ENCODE peak calls at places on chromosome 18, in seven cellular contexts. N is thyroid gland, U is ovary, V is IMR-90, Y is K562, G is HCT116, O is heart left ventricle. P is an unnamed sample.

GRCh38 chr18:55522011-55522410 is 66.0 kb downstream of the TCF4 start:
- DNase-seq in N (no peak), Y (peak; percentile 71), O (no peak), G (no peak), U (no peak), V (no peak), P (no peak)

GRCh38 chr18:63949068-63949737 is at the start of gene HMSD:
- DNase-seq in V (no peak), U (peak; percentile 24), N (peak; percentile 54), G (peak; percentile 43), O (peak; percentile 43), Y (peak; percentile 25), P (no peak)

GRCh38 chr18:55343396-55344073 is 244.5 kb downstream of the TCF4 start:
- DNase-seq in V (peak; percentile 64), O (no peak), Y (peak; percentile 19), N (no peak), G (no peak), U (no peak), P (no peak)

GRCh38 chr18:6575908-6576307 is 153.6 kb upstream of the ARHGAP28 start:
- DNase-seq in Y (no peak), V (no peak), G (no peak), O (no peak), U (no peak), N (no peak), P (no peak)

GRCh38 chr18:43482600-43482999 is 205.3 kb upstream of the SYT4 start:
- DNase-seq in U (no peak), N (no peak), O (no peak), V (no peak), G (no peak), Y (no peak), P (no peak)

GRCh38 chr18:61817086-61817485 is 75.7 kb downstream of the RNF152 start:
- DNase-seq in U (no peak), N (no peak), V (peak; percentile 45), G (no peak), Y (no peak), O (no peak), P (no peak)

GRCh38 chr18:62555135-62555534 is 32.3 kb downstream of the ZCCHC2 start:
- DNase-seq in O (no peak), U (no peak), Y (peak; percentile 36), V (peak; percentile 77), N (no peak), G (no peak), P (no peak)

GRCh38 chr18:24354278-24354677 is 43.3 kb downstream of the OSBPL1A start:
- DNase-seq in V (no peak), N (no peak), Y (no peak), O (no peak), G (no peak), U (no peak), P (no peak)

GRCh38 chr18:25704096-25704870 is 352.3 kb upstream of the ZNF521 start:
- DNase-seq in O (no peak), V (no peak), U (no peak), Y (no peak), G (no peak), N (peak; percentile 58), P (no peak)

GRCh38 chr18:23712445-23712844 is 23.2 kb downstream of the LAMA3 start:
- DNase-seq in N (no peak), V (no peak), U (no peak), Y (no peak), O (no peak), G (no peak), P (no peak)

GRCh38 chr18:24465491-24465890 is 5.1 kb downstream of the HRH4 start:
- DNase-seq in O (no peak), Y (no peak), V (no peak), N (no peak), G (no peak), U (no peak), P (no peak)

GRCh38 chr18:76821356-76821874 is 942 bp upstream of the ZNF236 start:
- DNase-seq in G (no peak), O (no peak), V (no peak), U (no peak), Y (no peak), N (no peak), P (no peak)

GRCh38 chr18:76823574-76823973 is 1.2 kb downstream of the ZNF236 start:
- DNase-seq in V (peak; percentile 15), N (peak; percentile 22), Y (peak; percentile 67), U (peak; percentile 55), G (no peak), O (no peak), P (peak; percentile 10)

GRCh38 chr18:76823166-76823539 is 796 bp downstream of the ZNF236 start:
- DNase-seq in U (no peak), N (no peak), V (no peak), Y (no peak), O (peak; percentile 37), G (no peak), P (no peak)

GRCh38 chr18:76822510-76823165 is at the start of gene ZNF236:
- DNase-seq in N (peak; percentile 79), O (peak; percentile 86), U (peak; percentile 84), Y (peak; percentile 74), V (peak; percentile 77), G (no peak), P (peak; percentile 79)

DNA sequence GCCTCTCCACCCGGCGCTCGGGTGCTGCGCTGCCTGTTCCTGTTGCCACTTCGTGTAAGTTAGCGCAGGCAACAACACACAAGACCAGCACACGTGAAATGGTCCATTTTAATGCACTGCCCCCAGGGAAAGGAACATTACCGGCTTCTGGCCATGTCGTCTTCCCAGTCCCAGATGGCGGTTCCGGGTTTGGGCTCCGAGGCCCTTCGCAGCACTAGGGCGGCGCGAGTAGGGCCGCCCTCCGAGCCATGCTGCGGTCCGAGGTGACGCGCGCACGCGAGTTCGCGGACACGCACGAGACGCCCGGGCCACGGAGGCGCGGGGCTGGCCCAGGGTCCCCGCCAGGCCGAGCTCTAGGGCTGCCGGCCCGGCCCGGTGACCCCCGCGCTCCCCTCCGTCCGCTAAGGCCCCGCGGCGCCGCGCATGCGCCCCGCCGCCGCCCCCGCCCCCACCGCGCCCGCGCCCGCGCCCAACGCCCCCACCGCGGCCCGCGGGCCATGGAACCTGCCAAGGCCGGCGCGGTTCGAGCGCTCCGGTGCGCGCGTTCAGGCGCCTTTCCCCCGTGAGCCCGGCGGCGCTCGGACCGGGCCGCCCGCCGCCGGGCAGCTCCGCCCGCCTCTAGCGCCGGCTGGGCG is 365 bp upstream of the ZNF236 start:
- DNase-seq in U (peak; percentile 78), N (peak; percentile 59), O (peak; percentile 68), Y (peak; percentile 48), V (peak; percentile 35), G (no peak), P (peak; percentile 55)
- TF ChIP-seq POLR2A in U (peak; percentile 55), N (peak; percentile 53), O (peak; percentile 62), Y (no peak), V (no peak), G (peak; percentile 37), P (no peak)

GRCh38 chr18:76493213-76494107 is 1.6 kb downstream of the ZNF516 start:
- DNase-seq in G (no peak), Y (peak; percentile 8), U (peak; percentile 54), V (peak; percentile 72), N (peak; percentile 17), O (no peak), P (no peak)

GRCh38 chr18:76494181-76494540 is 881 bp downstream of the ZNF516 start:
- DNase-seq in V (peak; percentile 43), U (no peak), O (no peak), Y (no peak), N (peak; percentile 45), G (no peak), P (peak; percentile 64)

GRCh38 chr18:76491801-76492668 is 3.0 kb downstream of the ZNF516 start:
- DNase-seq in O (no peak), N (peak; percentile 50), V (peak; percentile 27), Y (no peak), U (peak; percentile 70), G (no peak), P (peak; percentile 64)

GRCh38 chr18:76491436-76491800 is 3.6 kb downstream of the ZNF516 start:
- DNase-seq in V (peak; percentile 68), U (peak; percentile 87), Y (no peak), N (peak; percentile 82), O (peak; percentile 87), G (no peak), P (peak; percentile 81)

DNA sequence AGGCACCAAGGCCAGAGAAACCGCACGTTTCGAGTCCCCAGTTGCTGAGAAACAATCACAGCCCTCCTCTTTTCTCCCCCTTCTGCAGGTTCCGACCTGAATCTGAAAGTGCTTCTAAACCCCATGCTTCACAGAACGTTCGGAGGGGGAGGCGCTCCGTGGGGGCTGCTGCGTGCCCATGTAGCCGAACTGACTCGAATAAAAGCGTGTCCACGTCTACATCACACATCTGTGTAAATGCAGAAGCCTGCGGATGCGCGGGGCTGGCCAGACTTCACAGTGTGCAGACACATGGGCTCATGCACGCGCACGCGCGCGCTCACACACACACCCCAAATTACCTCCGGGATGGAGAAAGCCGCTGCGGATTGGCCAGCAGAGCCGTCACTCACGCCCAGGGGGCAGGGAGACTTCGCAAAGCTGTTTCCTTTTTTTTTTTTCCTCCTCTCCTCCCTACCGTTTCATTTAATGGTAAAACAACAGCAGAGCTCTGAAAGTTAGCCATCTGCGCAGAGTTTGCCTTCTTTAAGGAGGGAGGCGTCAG is 2.3 kb downstream of the ZNF516 start:
- DNase-seq in G (peak; percentile 97), Y (peak; percentile 82), O (peak; percentile 100), N (peak; percentile 100), U (peak; percentile 100), V (peak; percentile 99), P (peak; percentile 100)
- H3K27ac ChIP-seq in G (peak overlapping the region; percentile 47), Y (no peak overlapping the region), O (peak overlapping the region; percentile 90), N (peak overlapping the region; percentile 92), U (peak overlapping the region; percentile 89), V (peak overlapping the region; percentile 78), P (peak overlapping the region; percentile 89)

GRCh38 chr18:48811401-48811800 is 139.4 kb downstream of the SMAD7 start:
- DNase-seq in N (no peak), V (no peak), U (no peak), Y (no peak), G (no peak), O (no peak), P (no peak)
- H3K4me1 ChIP-seq in N (peaks cover 22% of the 10 kb centered on the region), V (peaks cover 10% of the 10 kb centered on the region), U (peaks cover 5% of the 10 kb centered on the region), Y (peaks cover 12% of the 10 kb centered on the region), G (peaks cover 23% of the 10 kb centered on the region), O (peaks cover 32% of the 10 kb centered on the region), P (no peaks in the 10 kb centered on the region)

GRCh38 chr18:76610933-76611749 is 116.1 kb upstream of the ZNF516 start:
- DNase-seq in Y (no peak), N (peak; percentile 49), O (no peak), G (no peak), U (peak; percentile 47), V (peak; percentile 61), P (peak; percentile 42)

GRCh38 chr18:76605341-76605929 is 110.4 kb upstream of the ZNF516 start:
- DNase-seq in U (no peak), V (no peak), N (no peak), Y (no peak), O (no peak), G (no peak), P (no peak)

GRCh38 chr18:76613721-76614120 is 118.7 kb upstream of the ZNF516 start:
- DNase-seq in Y (no peak), O (no peak), U (no peak), G (no peak), V (no peak), N (no peak), P (no peak)

GRCh38 chr18:76613058-76613457 is 118.0 kb upstream of the ZNF516 start:
- DNase-seq in U (no peak), G (no peak), V (no peak), O (no peak), N (no peak), Y (no peak), P (no peak)

DNA sequence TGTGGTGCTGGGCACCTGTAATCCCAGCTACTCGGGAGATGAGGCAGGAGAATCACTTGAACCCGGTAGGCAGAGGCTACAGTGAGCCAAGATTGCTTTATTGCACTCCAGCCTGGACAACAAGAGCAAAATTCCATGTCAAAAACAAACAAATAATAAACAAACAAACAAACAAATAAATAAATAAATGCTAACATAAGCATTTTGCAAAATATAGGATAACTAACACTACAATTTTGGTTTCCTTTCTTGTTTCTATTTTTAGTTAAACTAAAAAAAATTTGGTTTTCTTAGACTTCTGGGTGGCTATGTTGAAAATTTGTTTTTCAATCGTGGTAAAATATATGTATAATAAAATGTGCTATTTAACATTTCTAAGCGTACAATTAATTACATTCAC is 115.0 kb upstream of the ZNF516 start:
- DNase-seq in O (no peak), Y (no peak), G (no peak), N (no peak), V (no peak), U (no peak), P (no peak)
- TF ChIP-seq POLR2A in O (no peak), Y (no peak), G (no peak), N (no peak), V (no peak), U (no peak), P (no peak)

P was measured in adrenal gland.